ENCODE peak calls at places on chromosomes 12 and 14, in seven cellular contexts. L is GM23248, J is MM.1S, S is neural progenitor cell, R is SK-N-SH, O is GM23338, Y is PC-3. W is an unnamed sample. For H3K27me3 and H3K4me1, the result is how much of the 10 kb centered on the place peaks cover.

GRCh38 chr12:94100254-94100653 is 48.1 kb upstream of the PLXNC1 start:
- DNase-seq in J (no peak), L (peak), O (no peak), R (no peak), S (no peak), Y (peak), W (peak)

GRCh38 chr12:93109794-93110203 is 180.7 kb upstream of the EEA1 start:
- DNase-seq in J (no peak), L (peak), O (no peak), S (no peak), Y (no peak), R (no peak), W (no peak)

GRCh38 chr12:58032156-58032555 is 90.8 kb downstream of the ATP23 start:
- DNase-seq in Y (no peak), J (no peak), S (no peak), L (no peak), R (no peak), O (no peak), W (no peak)

GRCh38 chr14:68548194-68549056 is 244.4 kb downstream of the ZFP36L1 start:
- DNase-seq in L (peak), Y (peak), R (peak), J (no peak), O (peak), S (peak), W (peak)

GRCh38 chr12:4228122-4228580 is 45.4 kb upstream of the CCND2 start:
- DNase-seq in J (no peak), Y (no peak), O (peak), S (no peak), R (no peak), L (no peak), W (no peak)

GRCh38 chr12:2461046-2461445 is 333.7 kb upstream of the FKBP4 start:
- DNase-seq in S (no peak), R (no peak), L (no peak), O (no peak), Y (no peak), J (no peak), W (no peak)

GRCh38 chr12:87280356-87280755 is 748.8 kb downstream of the C12orf50 start:
- DNase-seq in J (peak), R (no peak), S (no peak), L (no peak), O (no peak), Y (no peak), W (no peak)

GRCh38 chr14:24058951-24059475 is 7.2 kb downstream of the CARMIL3 start:
- DNase-seq in R (peak), S (no peak), J (no peak), O (peak), L (no peak), Y (no peak), W (no peak)

GRCh38 chr12:120960657-120961056 is 17.7 kb upstream of the HNF1A start:
- DNase-seq in L (no peak), O (no peak), R (no peak), S (no peak), Y (no peak), J (no peak), W (no peak)

GRCh38 chr12:102958830-102959176 is 1.3 kb downstream of the ASCL1 start:
- DNase-seq in S (no peak), L (no peak), Y (no peak), J (no peak), O (no peak), R (no peak), W (no peak)

GRCh38 chr12:49730050-49730449 is 11.3 kb upstream of the TMBIM6 start:
- DNase-seq in S (no peak), J (no peak), Y (no peak), L (no peak), O (no peak), R (no peak), W (no peak)

GRCh38 chr12:2172040-2172439 is 119.3 kb downstream of the CACNA1C start:
- DNase-seq in J (no peak), L (no peak), O (no peak), S (peak), Y (no peak), R (peak), W (no peak)

GRCh38 chr12:49296034-49296835 is 1.3 kb downstream of the PRPH start:
- DNase-seq in L (peak), J (peak), O (peak), R (peak), S (peak), Y (peak), W (peak)

GRCh38 chr12:2933586-2933985 is 25.6 kb upstream of the TEAD4 start:
- DNase-seq in Y (no peak), R (no peak), L (no peak), S (no peak), J (no peak), O (no peak), W (no peak)

GRCh38 chr12:52442600-52443061 is 8.5 kb upstream of the KRT75 start:
- DNase-seq in O (peak), L (peak), R (no peak), J (no peak), S (peak), Y (peak), W (peak)

GRCh38 chr14:65223636-65224035 is 121.3 kb upstream of the MAX start:
- DNase-seq in L (peak), O (no peak), S (no peak), Y (no peak), R (no peak), J (no peak), W (no peak)

GRCh38 chr12:70398002-70398401 is 31.9 kb downstream of the KCNMB4 start:
- DNase-seq in L (no peak), R (no peak), S (no peak), Y (no peak), O (no peak), J (no peak), W (no peak)

GRCh38 chr14:83894519-83894918 is 1635.4 kb upstream of the FLRT2 start:
- DNase-seq in J (no peak), R (no peak), O (peak), S (no peak), L (no peak), Y (no peak), W (no peak)

GRCh38 chr12:29546000-29546399 is 48.5 kb upstream of the OVCH1 start:
- DNase-seq in O (peak), J (no peak), Y (no peak), R (no peak), L (no peak), S (no peak), W (no peak)

GRCh38 chr12:93805736-93806141 is 128.6 kb downstream of the CRADD start:
- DNase-seq in S (no peak), J (no peak), Y (no peak), L (no peak), O (no peak), R (no peak), W (no peak)

GRCh38 chr14:94560291-94560665 is 964 bp upstream of the SERPINA4 start:
- DNase-seq in R (no peak), S (no peak), L (no peak), Y (no peak), J (no peak), O (no peak), W (no peak)

GRCh38 chr14:84961637-84962036 is 568.3 kb upstream of the FLRT2 start:
- DNase-seq in L (no peak), R (no peak), S (peak), Y (no peak), J (no peak), O (no peak), W (no peak)

GRCh38 chr12:2395352-2395977 is 342.7 kb downstream of the CACNA1C start:
- DNase-seq in J (peak), O (peak), L (peak), Y (peak), S (peak), R (peak), W (peak)

GRCh38 chr12:121712462-121713256 is at the start of gene TMEM120B:
- DNase-seq in R (peak), L (peak), Y (peak), S (peak), J (peak), O (peak), W (peak)

GRCh38 chr12:75870878-75871277 is 160.7 kb downstream of the PHLDA1 start:
- DNase-seq in O (no peak), Y (no peak), J (no peak), L (peak), R (no peak), S (no peak), W (no peak)

GRCh38 chr12:32489070-32489469 is 89.7 kb downstream of the FGD4 start:
- DNase-seq in R (no peak), Y (no peak), S (no peak), L (no peak), J (no peak), O (no peak), W (no peak)

GRCh38 chr12:69269736-69270135 is 30.4 kb downstream of the CPSF6 start:
- DNase-seq in L (no peak), J (no peak), R (no peak), O (no peak), Y (no peak), S (no peak), W (no peak)

GRCh38 chr14:49594347-49595089 is 4.2 kb upstream of the LRR1 start:
- DNase-seq in Y (peak), S (no peak), L (peak), R (no peak), J (no peak), O (no peak), W (peak)

GRCh38 chr14:84926656-84927055 is 603.3 kb upstream of the FLRT2 start:
- DNase-seq in O (no peak), L (no peak), R (no peak), S (no peak), Y (no peak), J (no peak), W (no peak)

GRCh38 chr12:31362115-31362758 is 36.3 kb upstream of the SINHCAF start:
- DNase-seq in Y (no peak), O (peak), R (no peak), S (peak), L (no peak), J (peak), W (peak)

GRCh38 chr14:101125719-101126375 is 222.3 kb upstream of the RTL1 start:
- DNase-seq in S (no peak), J (no peak), R (no peak), O (no peak), Y (no peak), L (no peak), W (no peak)

GRCh38 chr12:124261885-124262284 is 33.0 kb upstream of the RFLNA start:
- DNase-seq in R (no peak), O (no peak), J (no peak), S (no peak), Y (no peak), L (no peak), W (no peak)

GRCh38 chr12:11922361-11922760 is 148.4 kb upstream of the BCL2L14 start:
- DNase-seq in R (no peak), J (no peak), Y (no peak), S (no peak), L (no peak), O (no peak), W (no peak)

GRCh38 chr14:68971411-68972035 is 7.6 kb downstream of the ACTN1 start:
- DNase-seq in S (no peak), J (no peak), Y (no peak), R (no peak), O (no peak), L (no peak), W (no peak)

GRCh38 chr12:104291867-104292524 is 11.5 kb upstream of the EID3 start:
- DNase-seq in L (no peak), Y (peak), J (no peak), S (peak), O (peak), R (no peak), W (no peak)

GRCh38 chr14:49923442-49923841 is 30.6 kb downstream of the ARF6 start:
- DNase-seq in Y (no peak), S (no peak), R (no peak), O (no peak), J (no peak), L (no peak), W (no peak)

GRCh38 chr12:54277823-54278276 is 2.1 kb downstream of the CBX5 start:
- DNase-seq in R (no peak), Y (peak), L (peak), J (no peak), S (no peak), O (no peak), W (no peak)

GRCh38 chr12:123384318-123384993 is 524 bp downstream of the KMT5A start:
- DNase-seq in J (peak), O (peak), S (peak), R (peak), L (peak), Y (peak), W (peak)

GRCh38 chr14:75711134-75711795 is 50.2 kb downstream of the TTLL5 start:
- DNase-seq in Y (peak), S (peak), J (no peak), O (peak), R (peak), L (peak), W (peak)

GRCh38 chr14:58947816-58948440 is 240.5 kb upstream of the DAAM1 start:
- DNase-seq in O (peak), Y (peak), R (no peak), L (no peak), J (no peak), S (peak), W (peak)
- TF ChIP-seq EZH2phosphoT487 in O (no peak), Y (no peak), R (no peak), L (no peak), J (no peak), S (no peak), W (no peak)

GRCh38 chr12:131060011-131060703 is 106.5 kb downstream of the ADGRD1 start:
- DNase-seq in Y (no peak), L (no peak), S (no peak), O (no peak), R (no peak), J (no peak), W (no peak)
- H3K27me3 ChIP-seq in Y (half or more), L (under half), S (under half), O (under half), R (under half), J (under half), W (under half)

DNA sequence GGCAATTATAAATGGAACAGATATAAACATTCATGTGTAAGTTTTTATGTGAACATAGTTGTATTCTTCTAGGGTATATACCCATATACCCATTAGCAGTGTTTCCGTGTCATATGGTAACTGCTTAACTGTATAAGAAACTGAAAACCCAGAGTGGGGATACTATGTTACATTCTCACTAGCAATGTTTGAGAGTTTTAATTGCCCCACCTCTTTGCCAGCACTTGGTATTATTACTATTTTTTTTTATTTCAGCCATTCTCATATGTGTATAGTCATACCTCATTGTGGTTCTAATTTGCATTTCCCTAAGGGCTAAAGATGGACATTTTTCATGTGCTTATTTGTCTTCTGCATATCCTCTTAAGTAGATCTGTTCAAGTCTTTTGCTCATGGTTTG is 28.7 kb upstream of the ITPR2 start:
- DNase-seq in Y (no peak), J (no peak), O (no peak), S (no peak), L (no peak), R (no peak), W (no peak)
- H3K4me1 ChIP-seq in Y (under half), J (under half), O (under half), S (under half), L (under half), R (under half), W (under half)

GRCh38 chr14:61320806-61321384 is 484 bp upstream of the PRKCH start:
- DNase-seq in S (no peak), Y (peak), O (peak), R (peak), L (no peak), J (no peak), W (peak)

GRCh38 chr14:61322799-61323290 is 1.5 kb downstream of the PRKCH start:
- DNase-seq in O (peak), S (no peak), L (peak), R (peak), J (no peak), Y (peak), W (peak)

GRCh38 chr14:61323970-61324369 is 2.6 kb downstream of the PRKCH start:
- DNase-seq in O (no peak), L (no peak), J (no peak), Y (no peak), R (no peak), S (no peak), W (no peak)

GRCh38 chr14:61321385-61322010 is at the start of gene PRKCH:
- DNase-seq in R (peak), O (peak), Y (peak), J (peak), S (peak), L (peak), W (peak)

GRCh38 chr14:61322011-61322798 is 826 bp downstream of the PRKCH start:
- DNase-seq in S (peak), J (no peak), Y (peak), R (peak), L (no peak), O (peak), W (peak)
- TF ChIP-seq EZH2phosphoT487 in S (peak), J (no peak), Y (no peak), R (no peak), L (no peak), O (peak), W (no peak)

DNA sequence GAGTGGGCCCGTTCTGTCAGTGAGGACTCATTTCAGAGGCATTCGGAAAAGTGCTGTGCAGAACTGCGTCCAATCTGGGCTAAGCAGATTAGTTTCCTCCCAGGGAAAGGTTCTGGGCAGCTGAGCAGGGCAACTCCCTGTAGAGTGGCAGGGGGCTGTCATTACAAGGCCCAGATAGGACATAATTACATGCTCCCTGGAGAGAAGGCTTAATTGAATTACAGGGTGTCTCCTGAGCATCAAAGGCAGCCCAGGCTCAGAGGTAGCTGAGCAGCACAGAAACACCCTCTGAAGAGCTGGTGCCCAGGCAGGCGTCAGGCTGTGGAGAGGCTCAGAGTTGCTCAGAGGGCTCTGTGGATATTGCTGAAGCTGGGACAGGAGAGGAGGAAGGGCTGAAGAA is 36.0 kb downstream of the SLC8A3 start:
- DNase-seq in J (no peak), O (no peak), S (peak), L (no peak), Y (no peak), R (peak), W (no peak)
- H3K27me3 ChIP-seq in J (under half), O (under half), S (under half), L (under half), Y (half or more), R (under half), W (under half)

GRCh38 chr12:55743967-55744931 is 1.3 kb downstream of the GDF11 start:
- DNase-seq in Y (no peak), L (peak), O (no peak), R (peak), S (peak), J (no peak), W (peak)
- H3K4me1 ChIP-seq in Y (under half), L (under half), O (under half), R (under half), S (under half), J (under half), W (under half)

GRCh38 chr14:53295985-53296582 is 143.0 kb upstream of the DDHD1 start:
- DNase-seq in S (peak), Y (peak), O (peak), J (peak), L (peak), R (peak), W (peak)
- TF ChIP-seq EZH2phosphoT487 in S (no peak), Y (no peak), O (no peak), J (no peak), L (no peak), R (no peak), W (no peak)

W was measured in hepatocyte.